ENCODE peak calls at places on chromosomes 4 and X, in six cellular contexts. One of them, this sample, is unnamed.

GRCh38 chr4:149555146-149555545 is 260.5 kb downstream of the IQCM start:
- DNase-seq in upper lobe of left lung: no peak
- DNase-seq in sigmoid colon: no peak
- DNase-seq in heart left ventricle: no peak
- DNase-seq in ovary: no peak
- DNase-seq in right lobe of liver: no peak
- DNase-seq in this sample: no peak

GRCh38 chrX:71976753-71977152 is 66.1 kb downstream of the NHSL2 start:
- DNase-seq in sigmoid colon: no peak
- DNase-seq in right lobe of liver: no peak
- DNase-seq in upper lobe of left lung: no peak
- DNase-seq in heart left ventricle: no peak
- DNase-seq in ovary: no peak
- DNase-seq in this sample: no peak

GRCh38 chr4:35106091-35106734 is 1138.1 kb downstream of the ARAP2 start:
- DNase-seq in right lobe of liver: no peak
- DNase-seq in sigmoid colon: no peak
- DNase-seq in upper lobe of left lung: no peak
- DNase-seq in ovary: no peak
- DNase-seq in heart left ventricle: no peak
- DNase-seq in this sample: no peak

GRCh38 chrX:153873282-153874090 is 12.5 kb downstream of the L1CAM start:
- DNase-seq in heart left ventricle: no peak
- DNase-seq in right lobe of liver: no peak
- DNase-seq in sigmoid colon: no peak
- DNase-seq in upper lobe of left lung: no peak
- DNase-seq in ovary: no peak
- DNase-seq in this sample: no peak

GRCh38 chr4:138611017-138611416 is 368.9 kb upstream of the SLC7A11 start:
- DNase-seq in right lobe of liver: no peak
- DNase-seq in ovary: no peak
- DNase-seq in sigmoid colon: no peak
- DNase-seq in heart left ventricle: no peak
- DNase-seq in upper lobe of left lung: no peak
- DNase-seq in this sample: no peak

GRCh38 chr4:6087669-6088068 is 69.4 kb upstream of the C4orf50 start:
- DNase-seq in sigmoid colon: peak
- DNase-seq in heart left ventricle: no peak
- DNase-seq in upper lobe of left lung: no peak
- DNase-seq in right lobe of liver: peak
- DNase-seq in ovary: no peak
- DNase-seq in this sample: no peak

GRCh38 chr4:7771541-7772507 is 167.8 kb downstream of the AFAP1 start:
- DNase-seq in right lobe of liver: no peak
- DNase-seq in sigmoid colon: peak
- DNase-seq in heart left ventricle: no peak
- DNase-seq in upper lobe of left lung: no peak
- DNase-seq in ovary: no peak
- DNase-seq in this sample: no peak

GRCh38 chr4:89101256-89102161 is 9.8 kb upstream of the TIGD2 start:
- DNase-seq in right lobe of liver: no peak
- DNase-seq in sigmoid colon: no peak
- DNase-seq in heart left ventricle: no peak
- DNase-seq in ovary: no peak
- DNase-seq in upper lobe of left lung: no peak
- DNase-seq in this sample: no peak

GRCh38 chr4:73413294-73413755 is 9.2 kb downstream of the ALB start:
- DNase-seq in ovary: no peak
- DNase-seq in sigmoid colon: no peak
- DNase-seq in upper lobe of left lung: no peak
- DNase-seq in heart left ventricle: no peak
- DNase-seq in right lobe of liver: no peak
- DNase-seq in this sample: no peak

GRCh38 chr4:88144866-88145300 is 13.6 kb downstream of the ABCG2 start:
- DNase-seq in heart left ventricle: no peak
- DNase-seq in sigmoid colon: no peak
- DNase-seq in ovary: no peak
- DNase-seq in upper lobe of left lung: no peak
- DNase-seq in right lobe of liver: no peak
- DNase-seq in this sample: no peak

GRCh38 chr4:168691621-168692376 is 194.9 kb downstream of the PALLD start:
- DNase-seq in heart left ventricle: no peak
- DNase-seq in upper lobe of left lung: no peak
- DNase-seq in ovary: no peak
- DNase-seq in sigmoid colon: no peak
- DNase-seq in right lobe of liver: no peak
- DNase-seq in this sample: no peak
- H3K27ac ChIP-seq in heart left ventricle: no peak
- H3K27ac ChIP-seq in upper lobe of left lung: no peak
- H3K27ac ChIP-seq in ovary: peak
- H3K27ac ChIP-seq in sigmoid colon: no peak
- H3K27ac ChIP-seq in right lobe of liver: no peak
- H3K27ac ChIP-seq in this sample: no peak

GRCh38 chr4:142485452-142485851 is 360.6 kb downstream of the INPP4B start:
- DNase-seq in upper lobe of left lung: no peak
- DNase-seq in heart left ventricle: no peak
- DNase-seq in sigmoid colon: no peak
- DNase-seq in right lobe of liver: no peak
- DNase-seq in ovary: no peak
- DNase-seq in this sample: no peak
- H3K4me3 ChIP-seq in upper lobe of left lung: no peak
- H3K4me3 ChIP-seq in heart left ventricle: no peak
- H3K4me3 ChIP-seq in sigmoid colon: no peak
- H3K4me3 ChIP-seq in right lobe of liver: no peak
- H3K4me3 ChIP-seq in ovary: no peak
- H3K4me3 ChIP-seq in this sample: no peak

GRCh38 chr4:140003851-140004579 is 150.0 kb downstream of the MAML3 start:
- DNase-seq in heart left ventricle: no peak
- DNase-seq in upper lobe of left lung: no peak
- DNase-seq in right lobe of liver: no peak
- DNase-seq in sigmoid colon: no peak
- DNase-seq in ovary: no peak
- DNase-seq in this sample: no peak

GRCh38 chr4:140004580-140005314 is 149.2 kb downstream of the MAML3 start:
- DNase-seq in heart left ventricle: peak
- DNase-seq in upper lobe of left lung: peak
- DNase-seq in right lobe of liver: peak
- DNase-seq in sigmoid colon: peak
- DNase-seq in ovary: peak
- DNase-seq in this sample: no peak

GRCh38 chr4:140000232-140000631 is 153.8 kb downstream of the MAML3 start:
- DNase-seq in right lobe of liver: no peak
- DNase-seq in upper lobe of left lung: no peak
- DNase-seq in ovary: no peak
- DNase-seq in sigmoid colon: no peak
- DNase-seq in heart left ventricle: no peak
- DNase-seq in this sample: no peak

DNA sequence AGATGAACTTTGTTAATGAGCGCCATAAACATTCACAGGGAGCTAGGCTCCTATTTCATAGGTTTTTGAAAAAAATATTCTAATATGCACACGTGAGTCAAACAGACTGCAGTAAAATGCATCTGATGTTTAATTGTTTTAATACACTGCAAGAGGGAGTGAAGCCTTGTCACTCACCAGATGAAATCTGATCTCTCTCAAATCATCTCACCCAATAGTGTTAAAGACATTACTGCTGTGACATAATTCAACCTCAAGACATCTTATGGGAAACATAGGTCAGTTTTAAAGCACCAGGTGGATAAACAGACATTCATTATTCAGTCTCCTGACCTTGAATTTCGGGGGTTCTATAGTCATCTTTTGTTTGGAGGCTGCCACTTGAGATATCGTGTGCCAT is 148.3 kb downstream of the MAML3 start:
- DNase-seq in right lobe of liver: no peak
- DNase-seq in heart left ventricle: no peak
- DNase-seq in ovary: no peak
- DNase-seq in sigmoid colon: no peak
- DNase-seq in upper lobe of left lung: no peak
- DNase-seq in this sample: no peak
- TF ChIP-seq POLR2A in right lobe of liver: no peak
- TF ChIP-seq POLR2A in heart left ventricle: no peak
- TF ChIP-seq POLR2A in ovary: no peak
- TF ChIP-seq POLR2A in sigmoid colon: no peak
- TF ChIP-seq POLR2A in upper lobe of left lung: no peak
- TF ChIP-seq POLR2A in this sample: no peak

GRCh38 chr4:107863416-107863815 is 38.7 kb downstream of the SGMS2 start:
- DNase-seq in right lobe of liver: no peak
- DNase-seq in ovary: no peak
- DNase-seq in heart left ventricle: no peak
- DNase-seq in sigmoid colon: no peak
- DNase-seq in upper lobe of left lung: no peak
- DNase-seq in this sample: no peak
- H3K27ac ChIP-seq in right lobe of liver: no peak
- H3K27ac ChIP-seq in ovary: no peak
- H3K27ac ChIP-seq in heart left ventricle: peak
- H3K27ac ChIP-seq in sigmoid colon: peak
- H3K27ac ChIP-seq in upper lobe of left lung: no peak
- H3K27ac ChIP-seq in this sample: peak

GRCh38 chrX:40172980-40173661 is 75.4 kb upstream of the BCOR start:
- DNase-seq in sigmoid colon: no peak
- DNase-seq in ovary: no peak
- DNase-seq in heart left ventricle: no peak
- DNase-seq in right lobe of liver: no peak
- DNase-seq in upper lobe of left lung: no peak
- DNase-seq in this sample: no peak
- H3K4me3 ChIP-seq in sigmoid colon: no peak
- H3K4me3 ChIP-seq in ovary: no peak
- H3K4me3 ChIP-seq in heart left ventricle: peak
- H3K4me3 ChIP-seq in right lobe of liver: peak
- H3K4me3 ChIP-seq in upper lobe of left lung: peak
- H3K4me3 ChIP-seq in this sample: peak

DNA sequence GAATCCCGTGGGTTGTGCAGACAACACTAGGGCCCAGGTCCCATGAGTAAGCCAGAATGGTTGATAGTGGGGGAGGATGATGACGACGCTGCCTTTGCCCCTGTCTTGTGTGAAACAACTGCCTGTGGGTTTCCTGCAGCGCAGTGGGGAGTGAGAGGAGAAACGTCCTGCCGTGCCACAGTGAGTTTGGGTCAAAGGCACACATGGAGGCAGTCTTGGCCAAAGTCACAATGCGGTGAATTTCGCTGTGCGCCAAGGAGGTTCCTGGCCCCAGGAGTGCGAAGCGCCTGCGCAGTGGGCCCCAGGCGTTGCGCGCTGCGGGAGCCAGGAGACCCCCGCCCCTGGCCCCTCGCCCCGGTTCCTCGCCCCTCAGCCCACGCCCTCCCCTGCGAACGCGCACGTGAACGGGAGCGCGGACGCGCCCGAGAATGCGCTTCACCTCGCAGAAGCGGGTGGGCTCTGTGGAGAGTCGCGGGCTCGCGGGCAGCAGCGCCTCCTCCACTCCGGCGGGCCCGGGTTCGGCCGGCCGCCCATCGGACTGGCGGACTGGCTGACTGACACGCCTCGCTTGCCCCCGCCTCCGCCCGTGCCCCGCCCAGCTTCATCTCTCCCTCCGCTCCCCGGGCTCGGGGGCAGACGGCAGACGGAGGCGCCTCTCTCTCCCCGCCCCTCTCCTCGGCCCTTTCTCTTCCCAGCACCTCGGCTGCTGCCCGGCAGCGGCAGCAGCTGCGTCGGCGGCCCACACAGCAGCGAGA is at the start of gene NUDT10:
- DNase-seq in right lobe of liver: peak
- DNase-seq in sigmoid colon: peak
- DNase-seq in ovary: peak
- DNase-seq in heart left ventricle: peak
- DNase-seq in upper lobe of left lung: peak
- DNase-seq in this sample: no peak
- TF ChIP-seq POLR2A in right lobe of liver: no peak
- TF ChIP-seq POLR2A in sigmoid colon: no peak
- TF ChIP-seq POLR2A in ovary: no peak
- TF ChIP-seq POLR2A in heart left ventricle: no peak
- TF ChIP-seq POLR2A in upper lobe of left lung: no peak
- TF ChIP-seq POLR2A in this sample: no peak